ENCODE peak calls at places on chromosomes 6 and 20, in seven cellular contexts. One of them, this sample, is unnamed.

GRCh38 chr6:151512481-151512880 is 18.7 kb downstream of the CCDC170 start:
- DNase-seq in HCT116: no peak
- DNase-seq in neuronal stem cell: no peak
- DNase-seq in A549: no peak
- DNase-seq in GM23338: no peak
- DNase-seq in H9: no peak
- DNase-seq in endothelial cell of umbilical vein: no peak
- DNase-seq in this sample: no peak

GRCh38 chr6:121135425-121135824 is 198.9 kb downstream of the TBC1D32 start:
- DNase-seq in HCT116: no peak
- DNase-seq in neuronal stem cell: no peak
- DNase-seq in A549: no peak
- DNase-seq in GM23338: no peak
- DNase-seq in H9: no peak
- DNase-seq in endothelial cell of umbilical vein: no peak
- DNase-seq in this sample: no peak

GRCh38 chr6:153965996-153966395 is 73.0 kb upstream of the OPRM1 start:
- DNase-seq in HCT116: no peak
- DNase-seq in neuronal stem cell: no peak
- DNase-seq in A549: no peak
- DNase-seq in GM23338: no peak
- DNase-seq in H9: no peak
- DNase-seq in endothelial cell of umbilical vein: no peak
- DNase-seq in this sample: peak

GRCh38 chr6:16985484-16986284 is 116.2 kb upstream of the STMND1 start:
- DNase-seq in HCT116: no peak
- DNase-seq in neuronal stem cell: no peak
- DNase-seq in A549: no peak
- DNase-seq in GM23338: no peak
- DNase-seq in H9: no peak
- DNase-seq in endothelial cell of umbilical vein: no peak
- DNase-seq in this sample: peak

GRCh38 chr20:43941476-43942212 is 27.0 kb downstream of the TOX2 start:
- DNase-seq in HCT116: no peak
- DNase-seq in neuronal stem cell: no peak
- DNase-seq in A549: peak
- DNase-seq in GM23338: no peak
- DNase-seq in H9: no peak
- DNase-seq in endothelial cell of umbilical vein: peak
- DNase-seq in this sample: peak

GRCh38 chr6:167505782-167506181 is 180.9 kb downstream of the TTLL2 start:
- DNase-seq in HCT116: no peak
- DNase-seq in neuronal stem cell: no peak
- DNase-seq in A549: no peak
- DNase-seq in GM23338: no peak
- DNase-seq in H9: no peak
- DNase-seq in endothelial cell of umbilical vein: no peak
- DNase-seq in this sample: no peak

GRCh38 chr6:98828210-98828798 is 6.1 kb upstream of the POU3F2 start:
- DNase-seq in HCT116: no peak
- DNase-seq in neuronal stem cell: peak
- DNase-seq in A549: no peak
- DNase-seq in GM23338: peak
- DNase-seq in H9: no peak
- DNase-seq in endothelial cell of umbilical vein: no peak
- DNase-seq in this sample: no peak

GRCh38 chr6:34891296-34891695 is 2.2 kb downstream of the ANKS1A start:
- DNase-seq in HCT116: no peak
- DNase-seq in neuronal stem cell: no peak
- DNase-seq in A549: no peak
- DNase-seq in GM23338: no peak
- DNase-seq in H9: no peak
- DNase-seq in endothelial cell of umbilical vein: no peak
- DNase-seq in this sample: peak

GRCh38 chr6:43229803-43230239 is 540 bp upstream of the DNPH1 start:
- DNase-seq in HCT116: no peak
- DNase-seq in neuronal stem cell: no peak
- DNase-seq in A549: no peak
- DNase-seq in GM23338: no peak
- DNase-seq in H9: no peak
- DNase-seq in endothelial cell of umbilical vein: no peak
- DNase-seq in this sample: no peak

GRCh38 chr6:92150560-92150959 is 1268.8 kb downstream of the EPHA7 start:
- DNase-seq in HCT116: no peak
- DNase-seq in neuronal stem cell: no peak
- DNase-seq in A549: no peak
- DNase-seq in GM23338: no peak
- DNase-seq in H9: no peak
- DNase-seq in endothelial cell of umbilical vein: no peak
- DNase-seq in this sample: no peak

GRCh38 chr6:112189494-112189893 is 64.9 kb downstream of the LAMA4 start:
- DNase-seq in HCT116: no peak
- DNase-seq in neuronal stem cell: no peak
- DNase-seq in A549: no peak
- DNase-seq in GM23338: no peak
- DNase-seq in H9: no peak
- DNase-seq in endothelial cell of umbilical vein: no peak
- DNase-seq in this sample: no peak

GRCh38 chr6:161882196-161882595 is 608.3 kb upstream of the AGPAT4 start:
- DNase-seq in HCT116: no peak
- DNase-seq in neuronal stem cell: no peak
- DNase-seq in A549: no peak
- DNase-seq in GM23338: peak
- DNase-seq in H9: no peak
- DNase-seq in endothelial cell of umbilical vein: no peak
- DNase-seq in this sample: no peak

GRCh38 chr20:56522311-56522710 is 2.2 kb upstream of the FAM209A start:
- DNase-seq in HCT116: no peak
- DNase-seq in neuronal stem cell: no peak
- DNase-seq in A549: no peak
- DNase-seq in GM23338: no peak
- DNase-seq in H9: no peak
- DNase-seq in endothelial cell of umbilical vein: no peak
- DNase-seq in this sample: no peak

GRCh38 chr6:8080338-8081151 is 16.4 kb upstream of the BLOC1S5 start:
- DNase-seq in HCT116: no peak
- DNase-seq in neuronal stem cell: no peak
- DNase-seq in A549: no peak
- DNase-seq in GM23338: no peak
- DNase-seq in H9: no peak
- DNase-seq in endothelial cell of umbilical vein: peak
- DNase-seq in this sample: peak

GRCh38 chr6:170553686-170554085 is 483 bp upstream of the TBP start:
- DNase-seq in HCT116: no peak
- DNase-seq in neuronal stem cell: no peak
- DNase-seq in A549: no peak
- DNase-seq in GM23338: no peak
- DNase-seq in H9: no peak
- DNase-seq in endothelial cell of umbilical vein: no peak
- DNase-seq in this sample: no peak

GRCh38 chr6:104788400-104788799 is 71.3 kb downstream of the HACE1 start:
- DNase-seq in HCT116: no peak
- DNase-seq in neuronal stem cell: no peak
- DNase-seq in A549: no peak
- DNase-seq in GM23338: no peak
- DNase-seq in H9: no peak
- DNase-seq in endothelial cell of umbilical vein: no peak
- DNase-seq in this sample: peak

GRCh38 chr6:150191809-150192208 is 49.0 kb downstream of the PPP1R14C start:
- DNase-seq in HCT116: no peak
- DNase-seq in neuronal stem cell: no peak
- DNase-seq in A549: no peak
- DNase-seq in GM23338: no peak
- DNase-seq in H9: no peak
- DNase-seq in endothelial cell of umbilical vein: no peak
- DNase-seq in this sample: peak

GRCh38 chr6:81985191-81985590 is 232.7 kb upstream of the TENT5A start:
- DNase-seq in HCT116: no peak
- DNase-seq in neuronal stem cell: no peak
- DNase-seq in A549: no peak
- DNase-seq in GM23338: no peak
- DNase-seq in H9: no peak
- DNase-seq in endothelial cell of umbilical vein: no peak
- DNase-seq in this sample: no peak

GRCh38 chr20:36149469-36149868 is 5.1 kb upstream of the EPB41L1 start:
- DNase-seq in HCT116: no peak
- DNase-seq in neuronal stem cell: no peak
- DNase-seq in A549: no peak
- DNase-seq in GM23338: no peak
- DNase-seq in H9: no peak
- DNase-seq in endothelial cell of umbilical vein: no peak
- DNase-seq in this sample: no peak

GRCh38 chr6:85015396-85015990 is 251.1 kb upstream of the TBX18 start:
- DNase-seq in HCT116: peak
- DNase-seq in neuronal stem cell: peak
- DNase-seq in A549: peak
- DNase-seq in GM23338: peak
- DNase-seq in H9: peak
- DNase-seq in endothelial cell of umbilical vein: peak
- DNase-seq in this sample: no peak

GRCh38 chr6:2748183-2748582 is 2.5 kb downstream of the MYLK4 start:
- DNase-seq in HCT116: no peak
- DNase-seq in neuronal stem cell: no peak
- DNase-seq in A549: no peak
- DNase-seq in GM23338: no peak
- DNase-seq in H9: no peak
- DNase-seq in endothelial cell of umbilical vein: no peak
- DNase-seq in this sample: no peak

GRCh38 chr20:1423625-1424106 is 30.8 kb upstream of the FKBP1A start:
- DNase-seq in HCT116: peak
- DNase-seq in neuronal stem cell: peak
- DNase-seq in A549: no peak
- DNase-seq in GM23338: peak
- DNase-seq in H9: peak
- DNase-seq in endothelial cell of umbilical vein: peak
- DNase-seq in this sample: no peak

GRCh38 chr6:40671338-40672050 is 84.3 kb upstream of the LRFN2 start:
- DNase-seq in HCT116: no peak
- DNase-seq in neuronal stem cell: no peak
- DNase-seq in A549: no peak
- DNase-seq in GM23338: no peak
- DNase-seq in H9: no peak
- DNase-seq in endothelial cell of umbilical vein: no peak
- DNase-seq in this sample: no peak

GRCh38 chr6:115811511-115811910 is 249.2 kb downstream of the FRK start:
- DNase-seq in HCT116: no peak
- DNase-seq in neuronal stem cell: no peak
- DNase-seq in A549: no peak
- DNase-seq in GM23338: no peak
- DNase-seq in H9: no peak
- DNase-seq in endothelial cell of umbilical vein: no peak
- DNase-seq in this sample: no peak

GRCh38 chr6:115819506-115819905 is 241.2 kb downstream of the FRK start:
- DNase-seq in HCT116: no peak
- DNase-seq in neuronal stem cell: no peak
- DNase-seq in A549: no peak
- DNase-seq in GM23338: no peak
- DNase-seq in H9: no peak
- DNase-seq in endothelial cell of umbilical vein: no peak
- DNase-seq in this sample: no peak

GRCh38 chr6:115814907-115815306 is 245.8 kb downstream of the FRK start:
- DNase-seq in HCT116: no peak
- DNase-seq in neuronal stem cell: no peak
- DNase-seq in A549: no peak
- DNase-seq in GM23338: no peak
- DNase-seq in H9: no peak
- DNase-seq in endothelial cell of umbilical vein: no peak
- DNase-seq in this sample: no peak
- H3K4me2 ChIP-seq in HCT116: no peak
- H3K4me2 ChIP-seq in neuronal stem cell: no peak
- H3K4me2 ChIP-seq in A549: no peak
- H3K4me2 ChIP-seq in GM23338: no peak
- H3K4me2 ChIP-seq in H9: no peak
- H3K4me2 ChIP-seq in endothelial cell of umbilical vein: no peak
- H3K4me2 ChIP-seq in this sample: no peak

GRCh38 chr20:34532751-34533150 is 16.5 kb downstream of the DYNLRB1 start:
- DNase-seq in HCT116: no peak
- DNase-seq in neuronal stem cell: no peak
- DNase-seq in A549: no peak
- DNase-seq in GM23338: no peak
- DNase-seq in H9: no peak
- DNase-seq in endothelial cell of umbilical vein: no peak
- DNase-seq in this sample: no peak
- H3K4me2 ChIP-seq in HCT116: no peak
- H3K4me2 ChIP-seq in neuronal stem cell: no peak
- H3K4me2 ChIP-seq in A549: no peak
- H3K4me2 ChIP-seq in GM23338: no peak
- H3K4me2 ChIP-seq in H9: no peak
- H3K4me2 ChIP-seq in endothelial cell of umbilical vein: no peak
- H3K4me2 ChIP-seq in this sample: no peak

DNA sequence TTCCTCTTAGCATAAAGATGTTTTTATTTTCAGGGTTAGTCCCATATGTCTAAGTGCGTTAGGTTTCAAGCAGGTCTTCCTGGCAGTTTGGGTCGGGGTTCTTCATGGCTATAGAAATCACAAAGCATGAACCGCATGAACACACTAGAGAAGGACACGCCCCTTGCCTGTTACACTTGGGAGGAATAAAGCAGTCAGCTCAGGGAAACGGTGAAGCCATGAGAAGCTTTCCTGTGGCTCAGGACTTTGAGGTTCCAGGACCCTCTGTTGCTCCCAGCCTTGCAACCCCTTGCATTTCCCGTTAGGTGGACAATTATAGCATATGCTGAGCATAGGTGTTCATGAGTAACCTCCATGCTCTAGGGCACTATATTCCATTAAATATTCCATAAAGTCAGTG is 96.7 kb downstream of the SYCP2 start:
- DNase-seq in HCT116: no peak
- DNase-seq in neuronal stem cell: no peak
- DNase-seq in A549: no peak
- DNase-seq in GM23338: peak
- DNase-seq in H9: peak
- DNase-seq in endothelial cell of umbilical vein: no peak
- DNase-seq in this sample: peak
- H3K4me2 ChIP-seq in HCT116: no peak
- H3K4me2 ChIP-seq in neuronal stem cell: no peak
- H3K4me2 ChIP-seq in A549: no peak
- H3K4me2 ChIP-seq in GM23338: no peak
- H3K4me2 ChIP-seq in H9: no peak
- H3K4me2 ChIP-seq in endothelial cell of umbilical vein: no peak
- H3K4me2 ChIP-seq in this sample: peak

DNA sequence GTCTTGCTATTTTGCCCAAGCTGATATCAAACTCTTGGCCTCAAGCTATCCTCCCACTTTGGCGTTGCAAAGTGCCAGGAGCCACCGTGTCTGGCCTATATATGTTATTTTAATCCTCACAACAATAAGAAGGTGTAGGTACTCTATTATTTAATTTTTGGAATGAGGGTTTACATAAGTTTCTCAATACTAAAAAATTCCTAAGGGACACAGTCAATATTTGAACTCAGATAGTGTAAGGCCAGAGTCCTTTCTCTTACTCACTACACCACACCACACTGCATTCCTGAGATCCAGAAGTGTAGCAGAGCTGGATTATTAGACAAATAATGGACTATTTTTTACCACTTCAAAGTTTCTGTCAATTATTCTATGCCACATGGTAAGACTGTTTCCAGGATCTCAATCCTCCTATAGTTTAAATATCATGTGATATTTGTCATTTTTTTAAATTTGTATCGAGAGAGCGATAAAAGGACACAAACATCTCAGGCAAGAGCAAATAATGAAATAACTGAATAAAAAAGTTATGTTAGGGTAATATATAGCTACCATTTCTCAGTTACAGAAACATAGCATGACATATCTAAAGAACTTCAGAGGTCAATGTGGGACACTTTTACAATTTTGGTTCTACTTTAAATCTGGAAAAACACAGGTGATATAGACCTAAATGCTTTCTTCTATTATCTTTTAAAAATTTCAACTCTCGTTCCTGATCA is 162.2 kb upstream of the THEMIS start:
- DNase-seq in HCT116: no peak
- DNase-seq in neuronal stem cell: no peak
- DNase-seq in A549: no peak
- DNase-seq in GM23338: no peak
- DNase-seq in H9: no peak
- DNase-seq in endothelial cell of umbilical vein: no peak
- DNase-seq in this sample: no peak
- H3K4me2 ChIP-seq in HCT116: no peak
- H3K4me2 ChIP-seq in neuronal stem cell: no peak
- H3K4me2 ChIP-seq in A549: peak
- H3K4me2 ChIP-seq in GM23338: no peak
- H3K4me2 ChIP-seq in H9: no peak
- H3K4me2 ChIP-seq in endothelial cell of umbilical vein: no peak
- H3K4me2 ChIP-seq in this sample: no peak

This sample was measured in mammary epithelial cell.